ENCODE peak calls at places on chromosome 10, in five cellular contexts. D is heart left ventricle, E is Peyer's patch, B is ovary, X is Panc1. J is an unnamed sample.
A peak's percentile ranks its signal among the peaks of the same experiment; 100 is the strongest.

GRCh38 chr10:62899316-62899715 is 83.2 kb upstream of the EGR2 start:
- DNase-seq in D (no peak), E (no peak), B (no peak), X (no peak), J (no peak)

GRCh38 chr10:89091501-89091900 is 100.9 kb downstream of the FAS start:
- DNase-seq in D (no peak), E (no peak), B (no peak), X (no peak), J (no peak)

GRCh38 chr10:132549416-132549815 is 11.8 kb downstream of the INPP5A start:
- DNase-seq in D (peak; percentile 63), E (no peak), B (no peak), X (no peak), J (peak; percentile 52)

GRCh38 chr10:50558368-50558767 is 65.4 kb downstream of the SGMS1 start:
- DNase-seq in D (no peak), E (no peak), B (no peak), X (no peak), J (no peak)

GRCh38 chr10:131888186-131888604 is 12.6 kb upstream of the PPP2R2D start:
- DNase-seq in D (no peak), E (no peak), B (no peak), X (no peak), J (no peak)

GRCh38 chr10:42990016-42990720 is 86.7 kb upstream of the RET start:
- DNase-seq in D (no peak), E (peak; percentile 29), B (no peak), X (no peak), J (no peak)

GRCh38 chr10:76553231-76553630 is 1084.4 kb downstream of the KCNMA1 start:
- DNase-seq in D (no peak), E (no peak), B (no peak), X (no peak), J (no peak)

GRCh38 chr10:70539471-70539870 is 60.9 kb downstream of the PALD1 start:
- DNase-seq in D (peak; percentile 51), E (no peak), B (no peak), X (no peak), J (no peak)

GRCh38 chr10:125880719-125881118 is 373 bp downstream of the DHX32 start:
- DNase-seq in D (no peak), E (no peak), B (peak; percentile 30), X (no peak), J (no peak)

GRCh38 chr10:97721871-97722780 is 8.6 kb downstream of the MARVELD1 start:
- DNase-seq in D (no peak), E (peak; percentile 75), B (no peak), X (no peak), J (peak; percentile 86)

GRCh38 chr10:26642896-26643653 is 54.4 kb upstream of the PDSS1 start:
- DNase-seq in D (no peak), E (no peak), B (no peak), X (no peak), J (no peak)

GRCh38 chr10:82576093-82576492 is 701.1 kb downstream of the NRG3 start:
- DNase-seq in D (no peak), E (no peak), B (no peak), X (no peak), J (no peak)

GRCh38 chr10:67550838-67551402 is 145.1 kb downstream of the CTNNA3 start:
- DNase-seq in D (peak; percentile 55), E (no peak), B (no peak), X (no peak), J (peak; percentile 15)

GRCh38 chr10:865257-865656 is 66.2 kb downstream of the LARP4B start:
- DNase-seq in D (no peak), E (no peak), B (no peak), X (no peak), J (no peak)
- TF ChIP-seq CTCF in D (no peak), E (no peak), B (no peak), X (no peak), J (no peak)

GRCh38 chr10:117830832-117831231 is 215.9 kb downstream of the RAB11FIP2 start:
- DNase-seq in D (no peak), E (no peak), B (no peak), X (no peak), J (peak; percentile 54)
- H3K4me3 ChIP-seq in D (no peak overlapping the region), E (no peak overlapping the region), B (no peak overlapping the region), X (no peak overlapping the region), J (no peak overlapping the region)

GRCh38 chr10:110430369-110431273 is 67.1 kb upstream of the DUSP5 start:
- DNase-seq in D (no peak), E (no peak), B (no peak), X (no peak), J (no peak)
- H3K4me1 ChIP-seq in D (peaks cover 9% of the 10 kb centered on the region), E (no peaks in the 10 kb centered on the region), B (peaks cover 4% of the 10 kb centered on the region), X (peaks cover 6% of the 10 kb centered on the region), J (peaks cover 4% of the 10 kb centered on the region)

GRCh38 chr10:127158663-127159062 is 37.7 kb downstream of the INSYN2A start:
- DNase-seq in D (no peak), E (no peak), B (no peak), X (no peak), J (no peak)
- TF ChIP-seq CTCF in D (no peak), E (no peak), B (no peak), X (no peak), J (no peak)

GRCh38 chr10:104120061-104120460 is 1.9 kb upstream of the SFR1 start:
- DNase-seq in D (no peak), E (no peak), B (no peak), X (no peak), J (no peak)
- H3K4me3 ChIP-seq in D (no peak overlapping the region), E (no peak overlapping the region), B (no peak overlapping the region), X (no peak overlapping the region), J (no peak overlapping the region)

GRCh38 chr10:79256264-79256806 is 90.9 kb upstream of the PPIF start:
- DNase-seq in D (no peak), E (no peak), B (no peak), X (no peak), J (no peak)
- H3K4me1 ChIP-seq in D (peaks cover 60% of the 10 kb centered on the region), E (peaks cover 20% of the 10 kb centered on the region), B (peaks cover 12% of the 10 kb centered on the region), X (no peaks in the 10 kb centered on the region), J (peaks cover 7% of the 10 kb centered on the region)

DNA sequence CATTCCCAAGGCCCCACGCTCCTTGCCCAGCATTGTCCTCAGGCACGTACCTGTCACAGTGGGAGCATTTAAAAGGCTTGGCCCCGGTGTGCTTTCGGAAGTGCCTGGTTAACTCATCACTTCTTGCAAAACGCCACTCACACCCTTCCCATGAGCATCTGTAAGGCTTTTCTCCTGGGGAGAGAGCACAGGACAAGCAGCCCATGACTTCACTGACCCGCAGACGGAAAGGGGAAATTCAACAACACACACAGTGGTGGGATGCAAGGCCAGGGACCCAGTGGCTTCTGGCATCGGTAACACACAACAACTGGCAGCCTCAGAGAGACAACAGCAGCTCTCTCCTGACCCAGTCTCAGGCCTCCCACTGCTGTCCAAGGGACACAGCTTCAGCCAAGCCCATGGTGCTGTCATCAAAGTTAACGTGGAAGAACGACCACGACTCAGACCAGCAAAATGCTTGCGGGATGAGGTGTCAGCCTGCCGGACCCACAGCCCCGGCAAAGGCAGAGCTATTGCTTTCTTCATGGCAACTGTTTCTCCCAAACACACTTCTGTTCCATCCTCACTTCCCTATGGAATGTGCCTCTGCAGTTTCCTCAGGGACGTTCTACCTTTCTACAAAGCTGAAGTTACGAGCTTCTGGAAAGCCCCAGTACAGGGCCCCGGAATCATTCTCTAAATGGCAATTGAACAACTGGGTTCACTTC is 4.8 kb downstream of the KLF6 start:
- DNase-seq in D (no peak), E (no peak), B (peak; percentile 7), X (no peak), J (no peak)
- TF ChIP-seq CTCF in D (no peak), E (no peak), B (no peak), X (no peak), J (no peak)

GRCh38 chr10:46028584-46029570 is 1.5 kb downstream of the NCOA4 start:
- DNase-seq in D (no peak), E (no peak), B (no peak), X (peak; percentile 51), J (peak; percentile 54)
- H3K4me3 ChIP-seq in D (no peak overlapping the region), E (no peak overlapping the region), B (peak overlapping the region; percentile 91), X (peak overlapping the region; percentile 67), J (no peak overlapping the region)